ENCODE peak calls at places on chromosomes 11 and 22, in eight cellular contexts. C is fibroblast of the aortic adventitia, A is colonic mucosa, E is GM12865, V is lung, T is heart right ventricle, U is epithelial cell of esophagus, Q is brain microvascular endothelial cell. S is an unnamed sample.
A peak's percentile ranks its signal among the peaks of the same experiment; 100 is the strongest.

GRCh38 chr11:43969543-43969942 is 27.1 kb downstream of the C11orf96 start:
- DNase-seq in E (no peak), T (peak; percentile 67), V (no peak), C (no peak), U (no peak), A (no peak), Q (peak; percentile 32), S (no peak)

GRCh38 chr11:61815790-61816735 is 740 bp downstream of the FADS1 start:
- DNase-seq in U (peak; percentile 80), T (peak; percentile 73), Q (peak; percentile 49), A (peak; percentile 61), E (peak; percentile 75), C (peak; percentile 58), V (peak; percentile 70), S (no peak)

GRCh38 chr11:6755303-6755952 is 16.3 kb downstream of the OR2AG2 start:
- DNase-seq in Q (peak; percentile 43), V (no peak), C (peak; percentile 63), U (peak; percentile 38), A (peak; percentile 43), T (no peak), E (peak; percentile 38), S (no peak)

GRCh38 chr22:37979782-37980181 is 4.6 kb downstream of the SOX10 start:
- DNase-seq in U (no peak), V (no peak), Q (no peak), C (no peak), A (no peak), T (no peak), E (no peak), S (no peak)

GRCh38 chr22:39916496-39916895 is 15.6 kb downstream of the GRAP2 start:
- DNase-seq in A (no peak), Q (no peak), C (no peak), T (no peak), V (no peak), E (no peak), U (no peak), S (no peak)

GRCh38 chr11:116334596-116334995 is 438.2 kb downstream of the BUD13 start:
- DNase-seq in A (no peak), V (no peak), E (no peak), C (no peak), Q (no peak), T (no peak), U (no peak), S (no peak)

GRCh38 chr11:50170115-50170514 is 137.4 kb downstream of the OR4C45 start:
- DNase-seq in C (no peak), U (no peak), V (no peak), Q (no peak), T (no peak), E (no peak), A (no peak), S (no peak)

GRCh38 chr11:130646881-130647280 is 198.4 kb downstream of the ADAMTS15 start:
- DNase-seq in A (no peak), E (no peak), C (peak; percentile 83), U (no peak), Q (no peak), V (no peak), T (no peak), S (no peak)

GRCh38 chr11:16793511-16793910 is 55.1 kb downstream of the C11orf58 start:
- DNase-seq in C (no peak), U (no peak), T (no peak), V (no peak), Q (no peak), E (no peak), A (no peak), S (no peak)

GRCh38 chr11:3155691-3156258 is 9.3 kb downstream of the OSBPL5 start:
- DNase-seq in C (peak; percentile 79), U (no peak), V (no peak), A (no peak), Q (no peak), T (peak; percentile 17), E (no peak), S (no peak)

GRCh38 chr11:119173453-119173852 is 4.9 kb downstream of the NLRX1 start:
- DNase-seq in U (no peak), T (no peak), Q (no peak), A (no peak), V (no peak), C (no peak), E (no peak), S (no peak)

GRCh38 chr11:71249301-71249700 is 3.1 kb downstream of the SHANK2 start:
- DNase-seq in V (no peak), Q (no peak), E (no peak), T (no peak), A (no peak), U (no peak), C (no peak), S (no peak)

GRCh38 chr11:88051386-88051785 is 123.9 kb downstream of the RAB38 start:
- DNase-seq in E (no peak), V (no peak), A (no peak), C (peak; percentile 22), T (no peak), U (peak; percentile 63), Q (no peak), S (peak; percentile 28)

GRCh38 chr22:39661842-39662676 is 91.5 kb downstream of the CACNA1I start:
- DNase-seq in U (peak; percentile 31), Q (no peak), A (peak; percentile 80), T (no peak), C (no peak), V (no peak), E (no peak), S (no peak)

GRCh38 chr22:24011735-24012068 is 598 bp downstream of the CABIN1 start:
- DNase-seq in U (peak; percentile 26), Q (no peak), E (no peak), A (no peak), T (no peak), V (no peak), C (no peak), S (no peak)

GRCh38 chr11:70668204-70669202 is 270.2 kb downstream of the CTTN start:
- DNase-seq in V (no peak), T (no peak), Q (no peak), U (no peak), C (peak; percentile 20), A (no peak), E (no peak), S (no peak)

DNA sequence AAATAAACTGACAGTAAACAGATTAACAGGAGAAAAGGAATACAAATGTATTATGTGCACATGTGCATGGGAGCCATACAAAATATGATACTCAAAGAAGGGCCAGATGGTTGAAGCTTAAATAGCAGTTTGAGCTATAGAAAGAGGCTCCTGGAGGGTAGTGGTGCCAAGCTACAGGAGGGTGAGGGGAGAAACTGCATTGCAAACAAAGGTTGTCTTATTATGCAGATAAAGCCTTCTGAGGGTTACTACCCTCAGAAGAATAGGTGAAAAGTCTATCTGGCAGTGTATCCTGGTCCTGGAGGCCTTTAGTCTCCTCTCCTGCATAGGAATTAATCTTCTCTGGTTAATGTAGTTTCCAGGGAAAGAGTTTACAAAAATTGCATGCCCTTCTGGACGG is 267.3 kb upstream of the MPPED2 start:
- DNase-seq in V (no peak), A (no peak), U (no peak), E (no peak), T (no peak), C (no peak), Q (no peak), S (no peak)
- H3K4me3 ChIP-seq in V (no peak overlapping the region), A (no peak overlapping the region), U (no peak overlapping the region), E (no peak overlapping the region), T (no peak overlapping the region), C (no peak overlapping the region), Q (no peak overlapping the region), S (no peak overlapping the region)

GRCh38 chr22:28505416-28506156 is 174.1 kb downstream of the TTC28 start:
- DNase-seq in U (no peak), A (no peak), E (no peak), V (no peak), Q (no peak), C (peak; percentile 8), T (no peak), S (no peak)

GRCh38 chr22:28506207-28506606 is 173.4 kb downstream of the TTC28 start:
- DNase-seq in U (no peak), A (no peak), E (no peak), T (no peak), V (no peak), Q (no peak), C (no peak), S (no peak)
- H3K4me3 ChIP-seq in U (no peak overlapping the region), A (no peak overlapping the region), E (no peak overlapping the region), T (no peak overlapping the region), V (no peak overlapping the region), Q (peak overlapping the region; percentile 30), C (no peak overlapping the region), S (no peak overlapping the region)

DNA sequence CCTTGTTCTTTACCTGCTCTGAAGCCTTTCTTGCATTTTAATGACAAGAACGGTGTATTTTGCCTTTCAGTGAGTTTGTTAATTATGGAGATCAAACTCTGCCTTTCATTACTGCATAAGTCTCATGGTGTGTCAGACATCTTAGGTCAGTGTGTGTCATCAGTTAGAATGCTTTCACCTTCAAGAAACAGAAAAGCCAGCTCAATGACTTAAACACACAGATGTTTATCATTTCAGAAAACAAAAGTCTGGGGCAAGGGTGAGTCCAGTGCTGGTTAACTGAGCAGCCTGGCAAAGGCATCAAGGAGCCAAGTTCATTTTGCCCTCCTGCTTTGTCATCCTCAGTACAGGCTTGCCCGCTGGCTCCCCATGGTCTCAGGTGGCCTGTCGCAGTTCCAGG is 54.5 kb downstream of the PACS1 start:
- DNase-seq in V (no peak), T (no peak), A (no peak), U (peak; percentile 85), Q (no peak), C (peak; percentile 40), E (no peak), S (no peak)
- H3K4me3 ChIP-seq in V (no peak overlapping the region), T (no peak overlapping the region), A (no peak overlapping the region), U (no peak overlapping the region), Q (no peak overlapping the region), C (no peak overlapping the region), E (no peak overlapping the region), S (no peak overlapping the region)

GRCh38 chr11:34620202-34620601 is 691 bp upstream of the EHF start:
- DNase-seq in V (no peak), Q (no peak), E (no peak), A (no peak), C (no peak), U (no peak), T (no peak), S (no peak)

GRCh38 chr11:34624069-34624468 is 3.2 kb downstream of the EHF start:
- DNase-seq in T (no peak), E (peak; percentile 82), V (peak; percentile 50), C (no peak), Q (no peak), A (peak; percentile 80), U (peak; percentile 75), S (no peak)

GRCh38 chr11:34623463-34623862 is 2.6 kb downstream of the EHF start:
- DNase-seq in V (no peak), E (peak; percentile 54), A (peak; percentile 50), Q (no peak), U (no peak), C (no peak), T (no peak), S (no peak)

GRCh38 chr11:34620820-34621792 is at the start of gene EHF:
- DNase-seq in Q (no peak), U (peak; percentile 98), E (no peak), C (no peak), V (no peak), T (no peak), A (peak; percentile 82), S (no peak)

DNA sequence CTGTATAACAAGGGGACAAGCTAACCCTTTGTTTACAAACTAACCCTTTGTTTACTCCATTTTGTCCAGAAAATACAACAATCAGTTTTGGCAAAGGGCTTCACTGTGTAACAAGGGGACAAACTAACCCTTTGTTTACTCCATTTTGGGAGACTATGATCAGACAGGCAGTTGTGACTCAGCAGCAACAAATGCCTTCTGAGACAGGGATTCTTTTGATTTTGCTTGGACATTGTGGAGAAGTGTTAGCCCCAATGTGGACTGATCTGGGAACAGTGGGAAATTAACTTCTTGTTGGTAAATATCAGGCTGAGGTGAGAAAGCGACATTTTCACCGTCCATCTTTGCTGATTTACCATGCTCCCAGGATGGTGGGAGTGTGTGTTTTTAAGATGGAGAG is 983 bp downstream of the EHF start:
- DNase-seq in E (no peak), Q (no peak), V (no peak), T (no peak), U (peak; percentile 56), C (no peak), A (no peak), S (no peak)
- H3K4me3 ChIP-seq in E (no peak overlapping the region), Q (no peak overlapping the region), V (peak overlapping the region; percentile 39), T (no peak overlapping the region), U (peak overlapping the region; percentile 92), C (no peak overlapping the region), A (peak overlapping the region; percentile 43), S (no peak overlapping the region)

S was measured in skeletal muscle cell.